ENCODE peak calls at places on chromosomes 12 and 14, in eight cellular contexts. P is HCT116, R is stomach, U is ovary, N is tibial nerve, Y is sigmoid colon, Q is heart left ventricle, S is A549. X is an unnamed sample.

GRCh38 chr12:25958254-25959068 is at the start of gene RASSF8:
- DNase-seq in P (no peak), R (peak), U (peak), N (peak), Y (peak), Q (peak), S (peak), X (peak)

GRCh38 chr12:62436164-62436503 is 30.5 kb upstream of the MON2 start:
- DNase-seq in P (no peak), R (no peak), U (no peak), N (no peak), Y (no peak), Q (no peak), S (no peak), X (no peak)

GRCh38 chr12:30887226-30887625 is 39.3 kb upstream of the TSPAN11 start:
- DNase-seq in P (no peak), R (no peak), U (no peak), N (no peak), Y (no peak), Q (no peak), S (no peak), X (no peak)

GRCh38 chr12:52165096-52165855 is 26.5 kb downstream of the KRT80 start:
- DNase-seq in P (no peak), R (no peak), U (no peak), N (no peak), Y (no peak), Q (no peak), S (no peak), X (no peak)

GRCh38 chr14:50047274-50047676 is 69.1 kb downstream of the VCPKMT start:
- DNase-seq in P (no peak), R (peak), U (no peak), N (no peak), Y (no peak), Q (peak), S (no peak), X (no peak)

GRCh38 chr12:49577589-49578315 is 9.8 kb upstream of the MCRS1 start:
- DNase-seq in P (no peak), R (no peak), U (no peak), N (no peak), Y (no peak), Q (no peak), S (no peak), X (no peak)

GRCh38 chr14:89185919-89186849 is 230.8 kb downstream of the FOXN3 start:
- DNase-seq in P (peak), R (no peak), U (no peak), N (no peak), Y (no peak), Q (no peak), S (peak), X (no peak)

GRCh38 chr12:96824838-96825236 is 82.2 kb upstream of the NEDD1 start:
- DNase-seq in P (no peak), R (no peak), U (no peak), N (no peak), Y (no peak), Q (no peak), S (no peak), X (no peak)

GRCh38 chr12:12221560-12221959 is 45.3 kb downstream of the LRP6 start:
- DNase-seq in P (no peak), R (no peak), U (no peak), N (no peak), Y (no peak), Q (no peak), S (no peak), X (no peak)

GRCh38 chr12:99154264-99154982 is 493.1 kb upstream of the GARIN6 start:
- DNase-seq in P (no peak), R (no peak), U (peak), N (no peak), Y (no peak), Q (peak), S (no peak), X (no peak)

GRCh38 chr12:131789638-131790037 is 38.6 kb upstream of the MMP17 start:
- DNase-seq in P (no peak), R (no peak), U (no peak), N (no peak), Y (no peak), Q (no peak), S (no peak), X (no peak)

GRCh38 chr12:103748002-103748401 is 93.0 kb downstream of the NT5DC3 start:
- DNase-seq in P (no peak), R (no peak), U (no peak), N (no peak), Y (no peak), Q (no peak), S (no peak), X (no peak)

GRCh38 chr12:21618566-21618965 is 13.9 kb upstream of the GYS2 start:
- DNase-seq in P (no peak), R (no peak), U (no peak), N (no peak), Y (no peak), Q (no peak), S (no peak), X (no peak)

GRCh38 chr14:99120147-99121026 is 151.6 kb downstream of the BCL11B start:
- DNase-seq in P (no peak), R (peak), U (no peak), N (no peak), Y (no peak), Q (no peak), S (no peak), X (no peak)

GRCh38 chr12:89280833-89281533 is 71.3 kb downstream of the DUSP6 start:
- DNase-seq in P (no peak), R (no peak), U (no peak), N (no peak), Y (no peak), Q (peak), S (no peak), X (no peak)

GRCh38 chr14:50333010-50333409 is 20.9 kb downstream of the DMAC2L start:
- DNase-seq in P (no peak), R (no peak), U (no peak), N (no peak), Y (peak), Q (peak), S (no peak), X (peak)

GRCh38 chr14:59534361-59534987 is 42.1 kb downstream of the CCDC175 start:
- DNase-seq in P (no peak), R (no peak), U (no peak), N (no peak), Y (no peak), Q (no peak), S (no peak), X (no peak)

GRCh38 chr12:109018276-109018675 is 2.6 kb downstream of the SVOP start:
- DNase-seq in P (no peak), R (no peak), U (no peak), N (no peak), Y (no peak), Q (no peak), S (no peak), X (no peak)

GRCh38 chr12:12229556-12230092 is 37.2 kb downstream of the LRP6 start:
- DNase-seq in P (no peak), R (no peak), U (no peak), N (no peak), Y (no peak), Q (no peak), S (no peak), X (no peak)

GRCh38 chr14:80387563-80387981 is 176.3 kb upstream of the DIO2 start:
- DNase-seq in P (no peak), R (no peak), U (no peak), N (peak), Y (no peak), Q (no peak), S (no peak), X (no peak)

GRCh38 chr14:66379116-66379515 is 107.1 kb upstream of the CCDC196 start:
- DNase-seq in P (no peak), R (peak), U (no peak), N (no peak), Y (no peak), Q (peak), S (no peak), X (peak)

GRCh38 chr12:107612508-107612907 is 73.1 kb upstream of the PWP1 start:
- DNase-seq in P (no peak), R (no peak), U (no peak), N (no peak), Y (no peak), Q (no peak), S (no peak), X (no peak)

GRCh38 chr12:128853321-128854197 is at the start of gene GLT1D1:
- DNase-seq in P (no peak), R (no peak), U (no peak), N (no peak), Y (peak), Q (no peak), S (no peak), X (no peak)

GRCh38 chr12:30529489-30530269 is 166.0 kb downstream of the IPO8 start:
- DNase-seq in P (no peak), R (no peak), U (no peak), N (no peak), Y (no peak), Q (no peak), S (no peak), X (no peak)

GRCh38 chr12:121388421-121388981 is 11.4 kb upstream of the RNF34 start:
- DNase-seq in P (no peak), R (no peak), U (no peak), N (no peak), Y (no peak), Q (no peak), S (peak), X (no peak)

GRCh38 chr14:69002069-69002468 is 23.0 kb upstream of the ACTN1 start:
- DNase-seq in P (no peak), R (peak), U (no peak), N (no peak), Y (no peak), Q (peak), S (peak), X (peak)

GRCh38 chr14:86654558-86655184 is 1124.7 kb downstream of the FLRT2 start:
- DNase-seq in P (peak), R (peak), U (no peak), N (peak), Y (no peak), Q (no peak), S (peak), X (peak)

GRCh38 chr12:55068416-55069010 is 48.7 kb downstream of the NEUROD4 start:
- DNase-seq in P (peak), R (no peak), U (no peak), N (peak), Y (no peak), Q (no peak), S (peak), X (peak)

GRCh38 chr12:96751626-96752025 is 155.4 kb upstream of the NEDD1 start:
- DNase-seq in P (no peak), R (no peak), U (no peak), N (no peak), Y (no peak), Q (no peak), S (no peak), X (no peak)

GRCh38 chr12:131208425-131208824 is 254.7 kb downstream of the ADGRD1 start:
- DNase-seq in P (no peak), R (peak), U (no peak), N (no peak), Y (no peak), Q (no peak), S (no peak), X (peak)

GRCh38 chr12:109532721-109533486 is 40.4 kb downstream of the MMAB start:
- DNase-seq in P (no peak), R (no peak), U (no peak), N (no peak), Y (no peak), Q (no peak), S (no peak), X (no peak)

GRCh38 chr14:22886500-22887259 is 3.7 kb downstream of the REM2 start:
- DNase-seq in P (peak), R (peak), U (peak), N (peak), Y (peak), Q (peak), S (peak), X (peak)

GRCh38 chr14:22888662-22889061 is 5.6 kb downstream of the REM2 start:
- DNase-seq in P (no peak), R (no peak), U (no peak), N (no peak), Y (no peak), Q (no peak), S (no peak), X (no peak)

GRCh38 chr14:22887260-22887989 is 4.4 kb downstream of the REM2 start:
- DNase-seq in P (peak), R (peak), U (peak), N (peak), Y (peak), Q (no peak), S (peak), X (peak)

GRCh38 chr14:22885975-22886374 is 3.0 kb downstream of the REM2 start:
- DNase-seq in P (no peak), R (no peak), U (peak), N (no peak), Y (no peak), Q (no peak), S (no peak), X (no peak)

GRCh38 chr14:22887990-22888378 is 5.0 kb downstream of the REM2 start:
- DNase-seq in P (no peak), R (no peak), U (peak), N (no peak), Y (no peak), Q (no peak), S (no peak), X (no peak)
- H3K4me3 ChIP-seq in P (peak), R (peak), U (no peak), N (no peak), Y (no peak), Q (no peak), S (peak), X (no peak)

GRCh38 chr14:21038416-21039058 is 3.6 kb upstream of the RNASE7 start:
- DNase-seq in P (no peak), R (no peak), U (no peak), N (no peak), Y (no peak), Q (no peak), S (no peak), X (no peak)

GRCh38 chr14:21039585-21040369 is 2.4 kb upstream of the RNASE7 start:
- DNase-seq in P (peak), R (peak), U (peak), N (peak), Y (peak), Q (peak), S (peak), X (peak)

GRCh38 chr14:21040370-21040925 is 1.7 kb upstream of the RNASE7 start:
- DNase-seq in P (no peak), R (no peak), U (no peak), N (no peak), Y (no peak), Q (no peak), S (no peak), X (no peak)

GRCh38 chr14:21036746-21037145 is 2.1 kb upstream of the RNASE13 start:
- DNase-seq in P (no peak), R (no peak), U (no peak), N (no peak), Y (no peak), Q (no peak), S (no peak), X (no peak)

GRCh38 chr14:21039059-21039422 is 3.1 kb upstream of the RNASE7 start:
- DNase-seq in P (no peak), R (peak), U (peak), N (peak), Y (peak), Q (peak), S (no peak), X (peak)
- TF ChIP-seq POLR2A in P (no peak), R (no peak), U (no peak), N (no peak), Y (no peak), Q (no peak), S (no peak), X (peak)

DNA sequence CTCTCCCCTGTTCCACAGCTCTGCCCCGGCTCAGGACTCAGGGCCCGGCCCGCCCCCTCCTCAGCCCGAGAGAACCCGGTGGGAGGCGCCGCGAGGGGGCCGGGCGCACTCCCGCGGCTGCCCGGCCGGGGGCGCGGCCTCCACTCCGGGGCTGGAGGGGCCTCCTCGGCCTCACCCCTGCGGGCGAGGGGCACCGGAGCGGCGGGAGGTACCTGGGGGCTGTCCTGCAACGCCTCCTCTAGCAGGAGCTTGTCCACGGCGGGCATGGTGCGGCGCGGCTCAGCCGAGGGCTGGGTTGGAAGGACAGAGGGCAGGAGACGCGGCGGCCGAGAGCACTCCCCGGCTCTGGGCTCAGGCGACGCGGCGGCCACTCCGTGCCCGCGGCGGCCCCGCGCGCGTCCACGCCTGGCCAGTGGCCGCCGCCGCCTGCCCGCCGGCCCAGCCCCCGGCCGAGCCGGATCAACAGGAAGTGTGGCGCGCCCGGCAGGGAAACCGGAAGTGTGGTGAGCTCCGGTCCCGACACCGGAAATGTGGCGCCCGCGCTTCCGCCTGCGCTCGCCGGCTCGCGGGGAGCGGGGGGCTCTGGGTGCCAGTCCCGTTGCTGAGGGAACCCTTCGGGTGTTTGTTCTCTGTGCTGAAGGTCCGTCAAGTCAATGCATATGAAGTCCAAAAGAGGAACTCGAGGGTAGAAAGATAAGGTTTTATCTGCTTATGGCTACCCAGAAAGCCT is at the start of gene APPL2:
- DNase-seq in P (peak), R (peak), U (peak), N (peak), Y (peak), Q (peak), S (peak), X (peak)
- H3K27ac ChIP-seq in P (peak), R (peak), U (peak), N (peak), Y (peak), Q (peak), S (peak), X (peak)

GRCh38 chr14:77967110-77967509 is 167.2 kb downstream of the ADCK1 start:
- DNase-seq in P (no peak), R (no peak), U (no peak), N (no peak), Y (no peak), Q (no peak), S (no peak), X (no peak)

GRCh38 chr14:77961853-77962580 is 162.1 kb downstream of the ADCK1 start:
- DNase-seq in P (no peak), R (no peak), U (no peak), N (no peak), Y (no peak), Q (no peak), S (peak), X (no peak)

GRCh38 chr14:77965050-77965449 is 165.1 kb downstream of the ADCK1 start:
- DNase-seq in P (no peak), R (no peak), U (no peak), N (no peak), Y (no peak), Q (no peak), S (no peak), X (no peak)

GRCh38 chr14:77962731-77963520 is 163.0 kb downstream of the ADCK1 start:
- DNase-seq in P (no peak), R (no peak), U (no peak), N (no peak), Y (no peak), Q (no peak), S (no peak), X (no peak)

DNA sequence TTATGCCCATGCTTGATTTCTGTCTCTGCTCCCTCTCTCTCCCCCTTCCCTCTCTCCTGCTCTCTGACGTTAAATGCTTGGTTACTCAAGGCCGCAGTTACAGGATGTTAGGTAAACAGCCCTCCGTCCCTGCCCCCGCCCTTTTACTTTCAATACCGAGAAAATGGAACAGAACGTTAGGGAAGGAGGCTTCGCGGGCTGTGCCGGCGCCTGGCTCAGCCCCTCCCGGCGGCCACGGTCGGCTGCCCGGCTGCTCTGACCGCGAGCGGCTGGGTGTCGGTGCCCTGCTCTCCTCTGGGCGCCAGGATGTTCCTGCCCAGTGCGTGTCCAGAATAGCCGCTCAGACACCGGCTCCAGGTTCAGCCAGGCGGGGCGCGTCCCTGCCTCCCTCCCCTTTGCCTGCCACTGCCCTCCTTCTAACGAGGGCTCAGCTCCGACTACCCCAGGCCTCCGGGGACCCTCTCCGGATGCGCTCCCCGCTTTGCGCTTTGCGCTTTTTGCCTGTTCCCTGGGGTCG is 166.1 kb downstream of the ADCK1 start:
- DNase-seq in P (no peak), R (peak), U (no peak), N (no peak), Y (no peak), Q (no peak), S (peak), X (peak)
- H3K4me3 ChIP-seq in P (no peak), R (peak), U (no peak), N (no peak), Y (no peak), Q (peak), S (peak), X (no peak)

DNA sequence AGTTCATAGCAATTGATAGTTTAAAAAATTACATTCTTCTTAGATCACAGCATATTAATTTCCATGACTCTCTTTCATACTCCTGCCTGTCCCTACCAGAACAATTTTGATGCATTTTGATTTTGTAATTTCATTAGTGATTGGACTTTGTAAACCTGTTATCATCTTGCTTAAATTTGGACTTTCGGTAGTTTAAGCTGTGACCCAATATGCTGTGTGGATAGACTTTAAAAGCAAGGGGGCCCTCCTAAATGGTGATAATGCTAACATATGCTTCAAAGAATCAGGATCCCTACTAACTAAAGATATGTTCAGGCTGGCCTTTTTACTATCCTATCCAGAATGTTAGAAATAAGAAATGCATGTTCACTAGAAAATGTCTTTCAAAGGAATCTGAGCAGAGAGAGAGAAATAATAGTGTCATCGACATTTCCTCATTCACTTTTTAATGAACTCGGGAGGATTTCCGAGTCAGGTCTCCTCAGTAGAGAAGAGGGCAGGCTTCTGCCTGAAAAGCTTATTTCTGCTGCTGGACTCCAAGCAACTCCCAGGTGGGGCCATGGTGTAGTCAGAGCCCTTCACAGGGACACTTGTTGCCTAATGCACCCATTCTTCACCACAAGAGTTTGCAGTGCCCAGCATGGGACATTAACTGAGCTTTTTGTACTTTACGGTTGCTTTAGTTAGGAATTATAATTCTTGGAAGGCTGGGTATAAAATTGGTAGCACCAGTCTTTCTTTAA is 16.7 kb downstream of the SLC38A4 start:
- DNase-seq in P (no peak), R (no peak), U (no peak), N (no peak), Y (no peak), Q (no peak), S (no peak), X (no peak)
- TF ChIP-seq POLR2A in P (no peak), R (no peak), U (no peak), N (no peak), Y (no peak), Q (no peak), S (no peak), X (no peak)